ENCODE peak calls at places on chromosomes 12 and 14, in nine cellular contexts. One of them, this sample, is unnamed.

GRCh38 chr12:84732941-84733340 is 179.7 kb downstream of the SLC6A15 start:
- DNase-seq in RCC 7860: no peak
- DNase-seq in pulmonary artery endothelial cell: no peak
- DNase-seq in choroid plexus epithelial cell: no peak
- DNase-seq in HT-29: no peak
- DNase-seq in 8988T: no peak
- DNase-seq in left ventricle myocardium inferior: no peak
- DNase-seq in ELR: no peak
- DNase-seq in hepatic stellate cell: no peak
- DNase-seq in this sample: no peak

GRCh38 chr14:90968025-90968424 is 92.4 kb downstream of the RPS6KA5 start:
- DNase-seq in left ventricle myocardium inferior: no peak
- DNase-seq in ELR: peak
- DNase-seq in choroid plexus epithelial cell: peak
- DNase-seq in 8988T: no peak
- DNase-seq in HT-29: no peak
- DNase-seq in pulmonary artery endothelial cell: no peak
- DNase-seq in RCC 7860: no peak
- DNase-seq in hepatic stellate cell: no peak
- DNase-seq in this sample: no peak

GRCh38 chr12:96908170-96908675 is 1.2 kb downstream of the NEDD1 start:
- DNase-seq in ELR: peak
- DNase-seq in pulmonary artery endothelial cell: no peak
- DNase-seq in choroid plexus epithelial cell: no peak
- DNase-seq in left ventricle myocardium inferior: no peak
- DNase-seq in hepatic stellate cell: no peak
- DNase-seq in HT-29: no peak
- DNase-seq in 8988T: no peak
- DNase-seq in RCC 7860: no peak
- DNase-seq in this sample: no peak

GRCh38 chr14:88210426-88210825 is 112.6 kb downstream of the KCNK10 start:
- DNase-seq in left ventricle myocardium inferior: peak
- DNase-seq in RCC 7860: no peak
- DNase-seq in pulmonary artery endothelial cell: no peak
- DNase-seq in HT-29: no peak
- DNase-seq in choroid plexus epithelial cell: no peak
- DNase-seq in hepatic stellate cell: no peak
- DNase-seq in 8988T: no peak
- DNase-seq in ELR: no peak
- DNase-seq in this sample: no peak

GRCh38 chr12:24561882-24562760 is 386.8 kb downstream of the BCAT1 start:
- DNase-seq in RCC 7860: peak
- DNase-seq in hepatic stellate cell: peak
- DNase-seq in ELR: peak
- DNase-seq in HT-29: no peak
- DNase-seq in 8988T: peak
- DNase-seq in pulmonary artery endothelial cell: peak
- DNase-seq in choroid plexus epithelial cell: peak
- DNase-seq in left ventricle myocardium inferior: peak
- DNase-seq in this sample: peak

GRCh38 chr12:132061641-132062430 is 82.3 kb downstream of the DDX51 start:
- DNase-seq in 8988T: no peak
- DNase-seq in pulmonary artery endothelial cell: no peak
- DNase-seq in ELR: no peak
- DNase-seq in left ventricle myocardium inferior: no peak
- DNase-seq in HT-29: no peak
- DNase-seq in RCC 7860: no peak
- DNase-seq in choroid plexus epithelial cell: no peak
- DNase-seq in hepatic stellate cell: no peak
- DNase-seq in this sample: no peak

GRCh38 chr12:93954160-93955112 is 193.9 kb upstream of the PLXNC1 start:
- DNase-seq in ELR: no peak
- DNase-seq in HT-29: no peak
- DNase-seq in choroid plexus epithelial cell: no peak
- DNase-seq in left ventricle myocardium inferior: peak
- DNase-seq in 8988T: no peak
- DNase-seq in pulmonary artery endothelial cell: no peak
- DNase-seq in RCC 7860: no peak
- DNase-seq in hepatic stellate cell: no peak
- DNase-seq in this sample: no peak

GRCh38 chr14:106044949-106045596 is 518.7 kb downstream of the TMEM121 start:
- DNase-seq in choroid plexus epithelial cell: no peak
- DNase-seq in left ventricle myocardium inferior: no peak
- DNase-seq in pulmonary artery endothelial cell: peak
- DNase-seq in HT-29: peak
- DNase-seq in 8988T: no peak
- DNase-seq in hepatic stellate cell: peak
- DNase-seq in ELR: peak
- DNase-seq in RCC 7860: peak
- DNase-seq in this sample: no peak

GRCh38 chr14:104882325-104882973 is 17.4 kb downstream of the CEP170B start:
- DNase-seq in HT-29: peak
- DNase-seq in pulmonary artery endothelial cell: no peak
- DNase-seq in left ventricle myocardium inferior: peak
- DNase-seq in 8988T: peak
- DNase-seq in ELR: peak
- DNase-seq in RCC 7860: no peak
- DNase-seq in choroid plexus epithelial cell: peak
- DNase-seq in hepatic stellate cell: no peak
- DNase-seq in this sample: no peak

GRCh38 chr14:94961761-94962575 is 192.1 kb upstream of the GSC start:
- DNase-seq in 8988T: no peak
- DNase-seq in pulmonary artery endothelial cell: no peak
- DNase-seq in ELR: no peak
- DNase-seq in hepatic stellate cell: no peak
- DNase-seq in HT-29: no peak
- DNase-seq in left ventricle myocardium inferior: no peak
- DNase-seq in RCC 7860: no peak
- DNase-seq in choroid plexus epithelial cell: no peak
- DNase-seq in this sample: no peak

GRCh38 chr14:101849125-101849524 is 87.6 kb downstream of the PPP2R5C start:
- DNase-seq in choroid plexus epithelial cell: no peak
- DNase-seq in HT-29: no peak
- DNase-seq in hepatic stellate cell: no peak
- DNase-seq in 8988T: no peak
- DNase-seq in RCC 7860: no peak
- DNase-seq in left ventricle myocardium inferior: peak
- DNase-seq in pulmonary artery endothelial cell: no peak
- DNase-seq in ELR: no peak
- DNase-seq in this sample: no peak

GRCh38 chr12:46664771-46665287 is 161.0 kb downstream of the SLC38A4 start:
- DNase-seq in 8988T: no peak
- DNase-seq in RCC 7860: peak
- DNase-seq in ELR: peak
- DNase-seq in left ventricle myocardium inferior: no peak
- DNase-seq in HT-29: peak
- DNase-seq in hepatic stellate cell: peak
- DNase-seq in pulmonary artery endothelial cell: peak
- DNase-seq in choroid plexus epithelial cell: peak
- DNase-seq in this sample: no peak